ENCODE peak calls at places on chromosome 18, in five cellular contexts. J is psoas muscle, H is stomach, B is mammary epithelial cell, Y is uterus. R is an unnamed sample. For H3K9me3 and H3K36me3, the result is how much of the 10 kb centered on the place peaks cover.

GRCh38 chr18:49362431-49362830 is 98.0 kb downstream of the DYM start:
- DNase-seq in Y (no peak), B (no peak), H (no peak), J (no peak), R (no peak)

GRCh38 chr18:8933714-8934284 is 168.7 kb upstream of the NDUFV2 start:
- DNase-seq in Y (no peak), H (no peak), B (no peak), J (no peak), R (no peak)

GRCh38 chr18:37535968-37536367 is 29.6 kb downstream of the CELF4 start:
- DNase-seq in Y (no peak), J (no peak), B (peak), H (no peak), R (no peak)

GRCh38 chr18:36335476-36336279 is 38.2 kb downstream of the FHOD3 start:
- DNase-seq in J (no peak), Y (no peak), B (no peak), H (no peak), R (no peak)

GRCh38 chr18:21053127-21053526 is 58.5 kb downstream of the ROCK1 start:
- DNase-seq in H (no peak), J (no peak), Y (no peak), B (peak), R (no peak)

GRCh38 chr18:8952796-8953760 is 149.4 kb upstream of the NDUFV2 start:
- DNase-seq in Y (no peak), B (peak), J (no peak), H (no peak), R (no peak)

GRCh38 chr18:30280861-30281470 is 761.6 kb downstream of the DSC3 start:
- DNase-seq in Y (no peak), B (peak), H (no peak), J (no peak), R (peak)

GRCh38 chr18:28728891-28729290 is 552.0 kb upstream of the CDH2 start:
- DNase-seq in J (no peak), H (no peak), B (peak), Y (no peak), R (no peak)

GRCh38 chr18:11992096-11992785 is 10.9 kb downstream of the IMPA2 start:
- DNase-seq in Y (no peak), H (no peak), B (no peak), J (no peak), R (no peak)

GRCh38 chr18:487371-487770 is 13.1 kb downstream of the COLEC12 start:
- DNase-seq in H (no peak), J (no peak), Y (no peak), B (no peak), R (no peak)

GRCh38 chr18:58447342-58448190 is 181.3 kb downstream of the ALPK2 start:
- DNase-seq in J (no peak), H (no peak), Y (peak), B (no peak), R (peak)

GRCh38 chr18:29003194-29003593 is 826.3 kb upstream of the CDH2 start:
- DNase-seq in Y (no peak), J (no peak), H (no peak), B (no peak), R (peak)

GRCh38 chr18:39558658-39559057 is 1993.1 kb upstream of the CELF4 start:
- DNase-seq in Y (no peak), J (no peak), H (no peak), B (peak), R (no peak)

GRCh38 chr18:3342628-3343027 is 80.7 kb downstream of the MYL12B start:
- DNase-seq in H (no peak), J (no peak), Y (no peak), B (no peak), R (no peak)

GRCh38 chr18:3345885-3346284 is 84.0 kb downstream of the MYL12B start:
- DNase-seq in Y (peak), B (peak), H (no peak), J (no peak), R (no peak)

GRCh38 chr18:3345452-3345851 is 83.5 kb downstream of the MYL12B start:
- DNase-seq in J (no peak), B (peak), H (no peak), Y (no peak), R (no peak)

GRCh38 chr18:3340015-3340681 is 78.2 kb downstream of the MYL12B start:
- DNase-seq in J (no peak), Y (no peak), H (no peak), B (peak), R (no peak)

DNA sequence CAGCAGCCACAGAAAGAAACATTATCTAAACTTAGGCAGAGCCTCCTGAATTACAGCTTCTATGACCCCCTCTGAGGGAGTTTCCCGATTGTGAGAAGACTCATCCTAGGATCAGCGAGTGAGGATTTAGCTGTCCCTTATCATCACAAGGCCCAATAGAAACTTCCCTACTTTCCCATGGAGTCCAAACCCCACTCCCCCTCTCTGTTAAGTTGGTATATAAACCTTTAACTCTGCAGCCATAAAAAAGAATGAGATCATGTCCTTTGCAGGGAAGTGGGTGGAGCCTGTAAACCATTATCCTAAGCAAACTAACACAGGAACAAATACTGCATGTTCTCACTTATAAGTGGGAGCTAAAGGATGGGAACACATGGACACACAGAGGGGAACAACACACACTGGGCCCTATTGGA is 78.8 kb downstream of the MYL12B start:
- DNase-seq in J (no peak), Y (no peak), H (no peak), B (no peak), R (no peak)
- H3K27ac ChIP-seq in J (no peak), Y (peak), H (no peak), B (no peak), R (no peak)

DNA sequence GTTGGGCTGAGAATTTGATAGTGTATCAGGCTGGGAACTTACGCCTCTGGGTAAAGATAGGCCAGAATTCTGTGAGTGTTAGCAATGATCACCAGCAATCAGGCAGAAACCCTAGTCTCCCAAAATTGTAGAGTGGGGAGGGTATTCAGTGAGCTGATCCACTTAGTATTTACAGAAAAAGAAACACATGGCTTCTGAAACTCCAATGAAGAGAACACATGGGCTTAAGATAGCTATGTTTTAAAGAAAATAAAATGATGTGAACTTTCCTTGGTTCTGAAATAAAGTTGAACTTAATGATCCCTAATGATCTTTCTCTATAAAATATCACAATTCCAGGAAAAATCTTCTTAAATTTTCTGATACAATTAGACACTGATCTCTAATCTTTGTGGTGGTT is 472.8 kb downstream of the DCC start:
- DNase-seq in J (no peak), H (no peak), B (no peak), Y (no peak), R (no peak)
- H3K9me3 ChIP-seq in J (under half), H (under half), B (under half), Y (under half), R (under half)

GRCh38 chr18:46079336-46079735 is 7.3 kb upstream of the PSTPIP2 start:
- DNase-seq in Y (no peak), H (no peak), J (no peak), B (no peak), R (no peak)

DNA sequence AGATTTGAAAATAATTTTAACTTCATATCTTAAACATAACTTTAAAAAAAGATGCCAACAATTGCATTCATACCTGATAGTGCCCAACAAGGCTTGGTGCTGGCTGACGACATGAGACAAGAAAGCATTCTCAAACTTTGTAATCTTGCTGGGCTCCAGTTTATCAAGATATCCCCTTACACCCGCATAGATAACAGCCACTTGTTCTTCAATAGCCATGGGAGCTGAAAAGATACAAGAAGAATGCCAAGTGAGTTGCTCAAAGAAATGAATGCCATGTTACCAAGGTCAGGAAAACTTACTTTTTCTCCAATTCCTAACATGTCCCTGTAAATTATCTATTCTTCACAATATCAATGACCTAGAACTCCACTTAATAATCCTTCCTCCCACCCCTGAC is 12.4 kb upstream of the PSTPIP2 start:
- DNase-seq in Y (no peak), H (no peak), J (no peak), B (no peak), R (no peak)
- H3K36me3 ChIP-seq in Y (under half), H (half or more), J (half or more), B (half or more), R (half or more)

GRCh38 chr18:78542204-78542603 is 437.4 kb upstream of the SALL3 start:
- DNase-seq in Y (no peak), H (peak), B (peak), J (no peak), R (no peak)
- H3K27ac ChIP-seq in Y (no peak), H (peak), B (no peak), J (no peak), R (no peak)